ENCODE peak calls at places on chromosomes 3 and 15, in six cellular contexts. S is coronary artery, Q is heart right ventricle, P is GM10248, G is H9, O is uterus. C is an unnamed sample.
A peak's percentile ranks its signal among the peaks of the same experiment; 100 is the strongest.

GRCh38 chr3:171976526-171976925 is 62.9 kb upstream of the FNDC3B start:
- DNase-seq in S (no peak), Q (no peak), P (no peak), G (no peak), O (no peak), C (no peak)

GRCh38 chr3:126025862-126026261 is 56.9 kb downstream of the ROPN1B start:
- DNase-seq in S (no peak), Q (no peak), P (no peak), G (no peak), O (no peak), C (peak; percentile 56)

GRCh38 chr3:94249491-94250079 is 186.7 kb downstream of the NSUN3 start:
- DNase-seq in S (no peak), Q (peak; percentile 38), P (peak; percentile 47), G (peak; percentile 70), O (peak; percentile 26), C (no peak)

GRCh38 chr3:127254730-127255129 is 33.1 kb downstream of the PRR20G start:
- DNase-seq in S (no peak), Q (no peak), P (no peak), G (no peak), O (no peak), C (no peak)

GRCh38 chr3:73787620-73788019 is 162.9 kb upstream of the PDZRN3 start:
- DNase-seq in S (no peak), Q (no peak), P (no peak), G (no peak), O (no peak), C (no peak)

GRCh38 chr15:73387507-73388255 is 18.9 kb upstream of the HCN4 start:
- DNase-seq in S (peak; percentile 22), Q (no peak), P (no peak), G (no peak), O (no peak), C (no peak)

GRCh38 chr3:124275421-124275820 is 283.5 kb upstream of the ROPN1 start:
- DNase-seq in S (peak; percentile 77), Q (peak; percentile 57), P (no peak), G (no peak), O (peak; percentile 53), C (no peak)

GRCh38 chr3:46105313-46105919 is 78.1 kb upstream of the XCR1 start:
- DNase-seq in S (no peak), Q (no peak), P (no peak), G (no peak), O (no peak), C (no peak)

GRCh38 chr3:24510030-24510648 is 15.5 kb upstream of the THRB start:
- DNase-seq in S (no peak), Q (no peak), P (no peak), G (no peak), O (no peak), C (no peak)

GRCh38 chr15:48409623-48410022 is 78.4 kb downstream of the DUT start:
- DNase-seq in S (no peak), Q (no peak), P (no peak), G (no peak), O (no peak), C (no peak)

GRCh38 chr15:48402778-48403177 is 71.5 kb downstream of the DUT start:
- DNase-seq in S (no peak), Q (no peak), P (no peak), G (no peak), O (no peak), C (no peak)

GRCh38 chr15:48406240-48406891 is 75.1 kb downstream of the DUT start:
- DNase-seq in S (no peak), Q (no peak), P (no peak), G (no peak), O (no peak), C (no peak)

GRCh38 chr15:48408337-48408736 is 77.1 kb downstream of the DUT start:
- DNase-seq in S (no peak), Q (no peak), P (no peak), G (no peak), O (no peak), C (no peak)

DNA sequence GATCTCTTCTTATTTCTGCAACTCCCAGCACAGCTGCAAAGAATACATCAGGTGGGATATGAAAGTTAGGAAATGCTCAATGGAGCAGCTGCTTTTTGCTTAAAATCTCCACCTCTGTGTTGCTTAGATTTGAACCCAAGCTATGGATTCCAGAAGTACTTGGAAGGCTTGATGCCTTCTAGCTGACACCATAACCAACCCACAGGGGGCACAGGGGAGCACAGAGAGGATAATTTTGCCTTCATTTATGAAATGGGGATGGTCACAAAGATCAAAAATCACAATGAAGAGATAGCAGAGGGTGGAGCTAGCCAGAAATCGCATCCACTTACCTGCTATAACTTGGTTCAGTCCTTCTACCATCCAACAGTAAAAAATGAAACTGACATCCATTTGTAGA is 75.7 kb downstream of the DUT start:
- DNase-seq in S (no peak), Q (no peak), P (no peak), G (no peak), O (no peak), C (no peak)
- TF ChIP-seq CTCF in S (no peak), Q (no peak), P (no peak), G (peak; percentile 54), O (no peak), C (peak; percentile 49)

GRCh38 chr3:185824467-185825378 is at the start of gene IGF2BP2:
- DNase-seq in S (no peak), Q (peak; percentile 73), P (peak; percentile 64), G (peak; percentile 68), O (peak; percentile 64), C (peak; percentile 92)
- TF ChIP-seq CTCF in S (no peak), Q (no peak), P (no peak), G (peak; percentile 14), O (no peak), C (peak; percentile 39)

DNA sequence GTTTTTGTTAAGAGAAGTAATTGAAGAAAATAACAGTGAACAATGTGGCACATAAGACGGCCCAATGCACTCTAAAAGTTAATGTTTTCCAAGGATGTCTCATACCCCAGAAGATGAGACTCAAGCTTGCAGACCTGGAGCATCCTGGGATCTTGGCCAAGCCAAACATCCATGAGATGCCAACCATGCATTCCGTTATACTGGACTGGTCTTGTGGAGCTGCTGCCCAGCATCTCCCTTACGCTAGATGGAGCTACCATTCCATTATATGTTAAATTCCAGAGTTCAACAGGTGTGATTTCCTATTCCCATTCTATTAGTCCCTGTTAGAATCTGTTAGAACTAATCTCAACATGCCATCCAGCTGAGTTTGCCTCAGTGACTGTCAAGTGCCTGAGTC is 181.8 kb downstream of the PDCD6IP start:
- DNase-seq in S (no peak), Q (no peak), P (no peak), G (no peak), O (no peak), C (no peak)
- TF ChIP-seq CTCF in S (no peak), Q (peak; percentile 12), P (peak; percentile 60), G (peak; percentile 73), O (no peak), C (peak; percentile 65)

GRCh38 chr3:198081421-198081844 is 121.4 kb downstream of the LMLN start:
- DNase-seq in S (no peak), Q (peak; percentile 13), P (no peak), G (peak; percentile 53), O (no peak), C (no peak)

GRCh38 chr3:198076722-198077308 is 116.8 kb downstream of the LMLN start:
- DNase-seq in S (no peak), Q (no peak), P (no peak), G (no peak), O (no peak), C (no peak)

GRCh38 chr3:198080521-198081384 is 120.7 kb downstream of the LMLN start:
- DNase-seq in S (peak; percentile 75), Q (peak; percentile 70), P (peak; percentile 65), G (peak; percentile 85), O (no peak), C (peak; percentile 85)

DNA sequence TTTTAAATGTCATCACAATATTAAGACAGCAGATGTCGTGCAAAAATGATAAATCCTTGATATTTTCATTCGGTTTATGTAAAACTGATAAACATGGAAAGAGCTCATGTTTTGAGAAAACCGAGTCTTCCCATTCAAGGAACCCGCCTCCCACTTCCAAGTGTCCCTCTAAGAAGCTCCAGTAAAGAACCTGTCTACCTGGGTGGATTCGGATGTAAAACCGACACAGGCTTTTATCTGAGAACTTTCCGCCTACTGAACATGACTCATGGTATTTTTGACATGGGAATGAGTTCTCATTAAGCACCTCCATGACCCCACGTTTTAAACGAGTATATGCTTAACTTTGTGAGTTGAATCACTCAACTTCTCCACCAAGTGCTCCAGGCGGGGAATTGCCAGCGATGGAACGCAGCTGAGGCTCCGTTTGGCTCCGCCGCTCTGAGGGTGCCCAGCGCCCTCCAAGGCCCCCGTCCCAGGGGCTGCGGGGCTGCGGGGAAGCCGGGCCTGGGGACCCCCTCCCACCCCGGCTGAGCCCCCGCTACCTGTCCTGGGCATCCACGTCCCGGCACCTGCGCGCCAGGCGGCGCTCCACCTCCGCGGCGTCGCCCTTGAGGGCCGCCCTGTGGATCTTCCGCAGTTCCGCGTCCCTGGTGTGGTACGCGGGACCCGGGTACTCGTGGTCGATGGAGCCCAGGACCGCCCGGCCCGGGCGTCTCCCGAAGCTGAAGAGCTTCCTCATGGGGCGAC is 119.9 kb downstream of the LMLN start:
- DNase-seq in S (no peak), Q (peak; percentile 21), P (peak; percentile 15), G (peak; percentile 55), O (no peak), C (peak; percentile 70)
- TF ChIP-seq CTCF in S (no peak), Q (no peak), P (peak; percentile 13), G (no peak), O (no peak), C (no peak)

GRCh38 chr15:80950291-80951078 is 39.1 kb downstream of the MESD start:
- DNase-seq in S (peak; percentile 49), Q (no peak), P (no peak), G (no peak), O (no peak), C (no peak)
- TF ChIP-seq CTCF in S (no peak), Q (no peak), P (no peak), G (peak; percentile 10), O (no peak), C (no peak)

GRCh38 chr3:83523470-83524073 is 1435.2 kb upstream of the CADM2 start:
- DNase-seq in S (no peak), Q (no peak), P (peak; percentile 13), G (peak; percentile 78), O (no peak), C (no peak)
- TF ChIP-seq CTCF in S (peak; percentile 18), Q (peak; percentile 45), P (peak; percentile 64), G (peak; percentile 90), O (no peak), C (peak; percentile 87)

DNA sequence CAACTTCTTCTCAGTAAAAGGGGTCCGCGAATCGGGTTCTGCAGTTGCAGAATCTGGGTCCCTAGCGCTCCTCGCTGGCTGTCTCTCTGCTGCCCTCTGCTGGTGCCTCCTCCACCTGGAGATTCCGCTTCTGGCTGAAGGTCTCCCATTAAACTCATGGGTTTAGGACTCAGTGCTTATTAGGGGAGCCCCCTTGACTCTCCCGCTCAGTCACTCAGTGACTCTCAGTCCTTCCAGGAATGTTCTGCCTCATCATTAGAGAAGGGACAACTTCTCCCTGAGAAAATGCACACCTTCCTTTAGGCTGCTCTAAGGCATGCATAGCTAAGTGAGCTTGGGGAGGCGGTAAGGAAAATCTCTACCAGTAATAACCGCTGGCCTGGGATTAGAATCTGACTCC is 7.1 kb downstream of the CPN2 start:
- DNase-seq in S (no peak), Q (peak; percentile 78), P (peak; percentile 84), G (peak; percentile 83), O (peak; percentile 74), C (peak; percentile 83)
- TF ChIP-seq CTCF in S (peak; percentile 88), Q (peak; percentile 95), P (peak; percentile 88), G (peak; percentile 99), O (peak; percentile 75), C (peak; percentile 99)

GRCh38 chr3:176046717-176047116 is 1150.6 kb downstream of the TBL1XR1 start:
- DNase-seq in S (no peak), Q (no peak), P (no peak), G (no peak), O (no peak), C (no peak)
- TF ChIP-seq CTCF in S (no peak), Q (no peak), P (no peak), G (no peak), O (no peak), C (no peak)